ENCODE peak calls at places on chromosomes 3 and 15, in six cellular contexts. One of them, this sample, is unnamed.

GRCh38 chr3:65230251-65231140 is 542.7 kb upstream of the ADAMTS9 start:
- DNase-seq in heart left ventricle: no peak
- DNase-seq in MM.1S: no peak
- DNase-seq in AG09319: no peak
- DNase-seq in epithelial cell of esophagus: peak
- DNase-seq in ovary: no peak
- DNase-seq in this sample: no peak

GRCh38 chr15:84749111-84749991 is 959 bp downstream of the ZNF592 start:
- DNase-seq in epithelial cell of esophagus: peak
- DNase-seq in ovary: peak
- DNase-seq in AG09319: no peak
- DNase-seq in heart left ventricle: peak
- DNase-seq in MM.1S: peak
- DNase-seq in this sample: peak

GRCh38 chr3:128969993-128970740 is 23.7 kb downstream of the CFAP92 start:
- DNase-seq in AG09319: no peak
- DNase-seq in MM.1S: peak
- DNase-seq in heart left ventricle: peak
- DNase-seq in epithelial cell of esophagus: peak
- DNase-seq in ovary: no peak
- DNase-seq in this sample: peak

GRCh38 chr15:54289590-54290136 is 311.4 kb downstream of the UNC13C start:
- DNase-seq in ovary: no peak
- DNase-seq in MM.1S: peak
- DNase-seq in epithelial cell of esophagus: no peak
- DNase-seq in AG09319: no peak
- DNase-seq in heart left ventricle: no peak
- DNase-seq in this sample: no peak

GRCh38 chr3:126025116-126025729 is 56.2 kb downstream of the ROPN1B start:
- DNase-seq in AG09319: no peak
- DNase-seq in ovary: no peak
- DNase-seq in MM.1S: no peak
- DNase-seq in epithelial cell of esophagus: no peak
- DNase-seq in heart left ventricle: no peak
- DNase-seq in this sample: no peak

GRCh38 chr3:110738531-110738930 is 333.1 kb upstream of the NECTIN3 start:
- DNase-seq in AG09319: no peak
- DNase-seq in epithelial cell of esophagus: peak
- DNase-seq in ovary: no peak
- DNase-seq in MM.1S: no peak
- DNase-seq in heart left ventricle: no peak
- DNase-seq in this sample: no peak

GRCh38 chr3:31423522-31423921 is 109.2 kb upstream of the STT3B start:
- DNase-seq in MM.1S: peak
- DNase-seq in epithelial cell of esophagus: peak
- DNase-seq in ovary: peak
- DNase-seq in heart left ventricle: no peak
- DNase-seq in AG09319: no peak
- DNase-seq in this sample: no peak

GRCh38 chr15:63323798-63324651 is 46.6 kb downstream of the APH1B start:
- DNase-seq in heart left ventricle: no peak
- DNase-seq in ovary: no peak
- DNase-seq in AG09319: no peak
- DNase-seq in MM.1S: no peak
- DNase-seq in epithelial cell of esophagus: no peak
- DNase-seq in this sample: no peak

GRCh38 chr15:61275901-61276300 is 46.8 kb upstream of the RORA start:
- DNase-seq in AG09319: no peak
- DNase-seq in ovary: no peak
- DNase-seq in epithelial cell of esophagus: no peak
- DNase-seq in heart left ventricle: no peak
- DNase-seq in MM.1S: no peak
- DNase-seq in this sample: no peak

GRCh38 chr3:152885066-152885465 is 50.1 kb downstream of the P2RY1 start:
- DNase-seq in heart left ventricle: no peak
- DNase-seq in epithelial cell of esophagus: no peak
- DNase-seq in ovary: no peak
- DNase-seq in AG09319: no peak
- DNase-seq in MM.1S: no peak
- DNase-seq in this sample: no peak

GRCh38 chr3:139430467-139430866 is 41.0 kb upstream of the COPB2 start:
- DNase-seq in AG09319: no peak
- DNase-seq in MM.1S: no peak
- DNase-seq in epithelial cell of esophagus: no peak
- DNase-seq in ovary: no peak
- DNase-seq in heart left ventricle: no peak
- DNase-seq in this sample: no peak

GRCh38 chr3:119206611-119207511 is 33.5 kb downstream of the UPK1B start:
- DNase-seq in epithelial cell of esophagus: peak
- DNase-seq in AG09319: no peak
- DNase-seq in heart left ventricle: peak
- DNase-seq in MM.1S: peak
- DNase-seq in ovary: no peak
- DNase-seq in this sample: no peak

GRCh38 chr3:63908081-63908736 is 4.0 kb downstream of the SCAANT1 start:
- DNase-seq in MM.1S: no peak
- DNase-seq in ovary: no peak
- DNase-seq in epithelial cell of esophagus: no peak
- DNase-seq in AG09319: no peak
- DNase-seq in heart left ventricle: no peak
- DNase-seq in this sample: no peak

GRCh38 chr15:38861108-38861507 is 296.5 kb upstream of the RASGRP1 start:
- DNase-seq in epithelial cell of esophagus: no peak
- DNase-seq in ovary: no peak
- DNase-seq in heart left ventricle: no peak
- DNase-seq in AG09319: no peak
- DNase-seq in MM.1S: no peak
- DNase-seq in this sample: no peak

GRCh38 chr15:41967506-41968206 is 4.7 kb downstream of the EHD4 start:
- DNase-seq in AG09319: no peak
- DNase-seq in epithelial cell of esophagus: peak
- DNase-seq in heart left ventricle: peak
- DNase-seq in ovary: no peak
- DNase-seq in MM.1S: no peak
- DNase-seq in this sample: no peak

GRCh38 chr3:195271859-195272243 is 892 bp upstream of the XXYLT1 start:
- DNase-seq in MM.1S: no peak
- DNase-seq in ovary: no peak
- DNase-seq in epithelial cell of esophagus: no peak
- DNase-seq in AG09319: no peak
- DNase-seq in heart left ventricle: no peak
- DNase-seq in this sample: no peak
- TF ChIP-seq CTCF in MM.1S: peak
- TF ChIP-seq CTCF in ovary: no peak
- TF ChIP-seq CTCF in epithelial cell of esophagus: no peak
- TF ChIP-seq CTCF in AG09319: no peak
- TF ChIP-seq CTCF in heart left ventricle: no peak
- TF ChIP-seq CTCF in this sample: no peak

GRCh38 chr3:24164967-24165366 is 219.9 kb downstream of the NR1D2 start:
- DNase-seq in heart left ventricle: no peak
- DNase-seq in epithelial cell of esophagus: no peak
- DNase-seq in MM.1S: no peak
- DNase-seq in ovary: no peak
- DNase-seq in AG09319: no peak
- DNase-seq in this sample: no peak
- TF ChIP-seq CTCF in heart left ventricle: no peak
- TF ChIP-seq CTCF in epithelial cell of esophagus: no peak
- TF ChIP-seq CTCF in MM.1S: no peak
- TF ChIP-seq CTCF in ovary: no peak
- TF ChIP-seq CTCF in AG09319: no peak
- TF ChIP-seq CTCF in this sample: no peak

GRCh38 chr15:57624730-57625129 is 33.0 kb downstream of the MYZAP start:
- DNase-seq in heart left ventricle: no peak
- DNase-seq in AG09319: no peak
- DNase-seq in MM.1S: no peak
- DNase-seq in ovary: no peak
- DNase-seq in epithelial cell of esophagus: no peak
- DNase-seq in this sample: no peak

GRCh38 chr15:57618325-57618724 is 26.6 kb downstream of the MYZAP start:
- DNase-seq in MM.1S: no peak
- DNase-seq in heart left ventricle: no peak
- DNase-seq in ovary: no peak
- DNase-seq in epithelial cell of esophagus: no peak
- DNase-seq in AG09319: no peak
- DNase-seq in this sample: no peak

GRCh38 chr15:57619746-57620145 is 28.0 kb downstream of the MYZAP start:
- DNase-seq in heart left ventricle: no peak
- DNase-seq in ovary: no peak
- DNase-seq in AG09319: no peak
- DNase-seq in epithelial cell of esophagus: no peak
- DNase-seq in MM.1S: no peak
- DNase-seq in this sample: no peak
- TF ChIP-seq CTCF in heart left ventricle: no peak
- TF ChIP-seq CTCF in ovary: no peak
- TF ChIP-seq CTCF in AG09319: no peak
- TF ChIP-seq CTCF in epithelial cell of esophagus: no peak
- TF ChIP-seq CTCF in MM.1S: no peak
- TF ChIP-seq CTCF in this sample: no peak

GRCh38 chr3:15810702-15811101 is 12.9 kb upstream of the ANKRD28 start:
- DNase-seq in AG09319: no peak
- DNase-seq in MM.1S: no peak
- DNase-seq in ovary: no peak
- DNase-seq in heart left ventricle: no peak
- DNase-seq in epithelial cell of esophagus: no peak
- DNase-seq in this sample: no peak

GRCh38 chr3:15819576-15819975 is 21.8 kb upstream of the ANKRD28 start:
- DNase-seq in ovary: no peak
- DNase-seq in heart left ventricle: no peak
- DNase-seq in AG09319: no peak
- DNase-seq in epithelial cell of esophagus: no peak
- DNase-seq in MM.1S: no peak
- DNase-seq in this sample: no peak

GRCh38 chr3:15812183-15812582 is 14.4 kb upstream of the ANKRD28 start:
- DNase-seq in MM.1S: peak
- DNase-seq in AG09319: no peak
- DNase-seq in epithelial cell of esophagus: peak
- DNase-seq in heart left ventricle: no peak
- DNase-seq in ovary: no peak
- DNase-seq in this sample: no peak

GRCh38 chr3:15819043-15819442 is 21.3 kb upstream of the ANKRD28 start:
- DNase-seq in heart left ventricle: no peak
- DNase-seq in ovary: no peak
- DNase-seq in epithelial cell of esophagus: no peak
- DNase-seq in MM.1S: no peak
- DNase-seq in AG09319: no peak
- DNase-seq in this sample: no peak

GRCh38 chr3:15815696-15816095 is 17.9 kb upstream of the ANKRD28 start:
- DNase-seq in epithelial cell of esophagus: peak
- DNase-seq in AG09319: peak
- DNase-seq in MM.1S: no peak
- DNase-seq in ovary: no peak
- DNase-seq in heart left ventricle: no peak
- DNase-seq in this sample: no peak
- TF ChIP-seq CTCF in epithelial cell of esophagus: peak
- TF ChIP-seq CTCF in AG09319: peak
- TF ChIP-seq CTCF in MM.1S: peak
- TF ChIP-seq CTCF in ovary: peak
- TF ChIP-seq CTCF in heart left ventricle: peak
- TF ChIP-seq CTCF in this sample: no peak

DNA sequence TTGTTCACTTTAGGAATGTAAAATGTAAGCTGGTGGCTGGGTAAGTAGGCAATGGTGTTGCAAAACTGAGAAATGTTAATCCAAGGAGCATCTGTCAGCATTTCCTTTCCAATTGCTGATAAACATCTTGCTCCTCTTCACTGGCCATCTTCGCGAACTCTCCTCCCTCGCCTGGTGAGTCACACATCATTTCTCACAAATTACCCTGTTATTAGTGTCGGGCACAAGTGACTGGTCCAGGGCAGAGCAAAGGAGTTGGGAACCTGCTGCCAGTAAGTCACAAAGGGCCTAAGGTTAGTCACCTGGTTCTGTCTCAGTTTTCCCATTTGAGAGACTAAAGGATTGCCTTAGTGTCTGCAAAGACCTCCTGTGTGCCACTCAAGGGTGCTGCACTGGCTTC is 13.0 kb downstream of the CERS3 start:
- DNase-seq in ovary: no peak
- DNase-seq in MM.1S: no peak
- DNase-seq in heart left ventricle: no peak
- DNase-seq in AG09319: no peak
- DNase-seq in epithelial cell of esophagus: peak
- DNase-seq in this sample: no peak
- TF ChIP-seq CTCF in ovary: no peak
- TF ChIP-seq CTCF in MM.1S: no peak
- TF ChIP-seq CTCF in heart left ventricle: no peak
- TF ChIP-seq CTCF in AG09319: no peak
- TF ChIP-seq CTCF in epithelial cell of esophagus: no peak
- TF ChIP-seq CTCF in this sample: no peak

GRCh38 chr3:35659808-35660207 is 20.5 kb downstream of the ARPP21 start:
- DNase-seq in heart left ventricle: no peak
- DNase-seq in ovary: no peak
- DNase-seq in AG09319: no peak
- DNase-seq in MM.1S: peak
- DNase-seq in epithelial cell of esophagus: peak
- DNase-seq in this sample: no peak
- TF ChIP-seq CTCF in heart left ventricle: no peak
- TF ChIP-seq CTCF in ovary: no peak
- TF ChIP-seq CTCF in AG09319: no peak
- TF ChIP-seq CTCF in MM.1S: peak
- TF ChIP-seq CTCF in epithelial cell of esophagus: peak
- TF ChIP-seq CTCF in this sample: no peak